ENCODE peak calls at places on chromosomes 6 and 20, in five cellular contexts. One of them, this sample, is unnamed.

GRCh38 chr6:53854843-53855567 is 60.2 kb downstream of the LRRC1 start:
- DNase-seq in breast epithelium: no peak
- DNase-seq in CD4-positive, alpha-beta memory T cell: peak; percentile 7
- DNase-seq in H1: no peak
- DNase-seq in SK-N-SH: no peak
- DNase-seq in this sample: no peak

GRCh38 chr6:150566486-150566885 is 33.2 kb upstream of the PLEKHG1 start:
- DNase-seq in CD4-positive, alpha-beta memory T cell: no peak
- DNase-seq in SK-N-SH: no peak
- DNase-seq in H1: no peak
- DNase-seq in breast epithelium: no peak
- DNase-seq in this sample: no peak

GRCh38 chr6:17965397-17965796 is 22.0 kb downstream of the KIF13A start:
- DNase-seq in breast epithelium: no peak
- DNase-seq in CD4-positive, alpha-beta memory T cell: no peak
- DNase-seq in H1: no peak
- DNase-seq in SK-N-SH: no peak
- DNase-seq in this sample: no peak

GRCh38 chr20:588932-589672 is 21.0 kb downstream of the TCF15 start:
- DNase-seq in CD4-positive, alpha-beta memory T cell: no peak
- DNase-seq in breast epithelium: no peak
- DNase-seq in H1: no peak
- DNase-seq in SK-N-SH: peak; percentile 32
- DNase-seq in this sample: peak; percentile 17

GRCh38 chr20:11459090-11459877 is 458.4 kb upstream of the BTBD3 start:
- DNase-seq in SK-N-SH: no peak
- DNase-seq in breast epithelium: no peak
- DNase-seq in H1: no peak
- DNase-seq in CD4-positive, alpha-beta memory T cell: no peak
- DNase-seq in this sample: no peak

GRCh38 chr20:19415786-19416185 is 203.3 kb downstream of the SLC24A3 start:
- DNase-seq in breast epithelium: no peak
- DNase-seq in SK-N-SH: no peak
- DNase-seq in H1: no peak
- DNase-seq in CD4-positive, alpha-beta memory T cell: no peak
- DNase-seq in this sample: no peak

GRCh38 chr20:36819662-36820061 is 46.1 kb upstream of the DSN1 start:
- DNase-seq in H1: no peak
- DNase-seq in CD4-positive, alpha-beta memory T cell: no peak
- DNase-seq in SK-N-SH: no peak
- DNase-seq in breast epithelium: no peak
- DNase-seq in this sample: no peak

GRCh38 chr6:2765896-2766766 is 938 bp downstream of the WRNIP1 start:
- DNase-seq in H1: no peak
- DNase-seq in SK-N-SH: peak; percentile 83
- DNase-seq in CD4-positive, alpha-beta memory T cell: peak; percentile 22
- DNase-seq in breast epithelium: no peak
- DNase-seq in this sample: peak; percentile 30

GRCh38 chr6:2578729-2579128 is 172.0 kb downstream of the MYLK4 start:
- DNase-seq in H1: no peak
- DNase-seq in SK-N-SH: no peak
- DNase-seq in CD4-positive, alpha-beta memory T cell: no peak
- DNase-seq in breast epithelium: no peak
- DNase-seq in this sample: no peak

GRCh38 chr6:26322645-26323482 is 42.1 kb upstream of the BTN3A2 start:
- DNase-seq in CD4-positive, alpha-beta memory T cell: peak; percentile 80
- DNase-seq in H1: no peak
- DNase-seq in SK-N-SH: peak; percentile 48
- DNase-seq in breast epithelium: no peak
- DNase-seq in this sample: peak; percentile 72

GRCh38 chr6:29967379-29968010 is 25.2 kb downstream of the HLA-A start:
- DNase-seq in CD4-positive, alpha-beta memory T cell: no peak
- DNase-seq in H1: no peak
- DNase-seq in SK-N-SH: no peak
- DNase-seq in breast epithelium: no peak
- DNase-seq in this sample: peak; percentile 37

GRCh38 chr6:76843376-76843775 is 619.9 kb downstream of the HTR1B start:
- DNase-seq in breast epithelium: no peak
- DNase-seq in CD4-positive, alpha-beta memory T cell: no peak
- DNase-seq in SK-N-SH: no peak
- DNase-seq in H1: no peak
- DNase-seq in this sample: no peak

GRCh38 chr6:5007531-5007930 is 3.7 kb upstream of the RPP40 start:
- DNase-seq in H1: no peak
- DNase-seq in SK-N-SH: no peak
- DNase-seq in breast epithelium: no peak
- DNase-seq in CD4-positive, alpha-beta memory T cell: no peak
- DNase-seq in this sample: peak; percentile 70

GRCh38 chr6:46635462-46635861 is 17.2 kb downstream of the CYP39A1 start:
- DNase-seq in H1: no peak
- DNase-seq in SK-N-SH: no peak
- DNase-seq in CD4-positive, alpha-beta memory T cell: no peak
- DNase-seq in breast epithelium: no peak
- DNase-seq in this sample: no peak

GRCh38 chr6:52511572-52512151 is 65.2 kb downstream of the TRAM2 start:
- DNase-seq in H1: no peak
- DNase-seq in SK-N-SH: no peak
- DNase-seq in breast epithelium: no peak
- DNase-seq in CD4-positive, alpha-beta memory T cell: no peak
- DNase-seq in this sample: no peak
- H3K4me1 ChIP-seq in H1: peaks cover under 1% of the 10 kb centered on the region
- H3K4me1 ChIP-seq in SK-N-SH: peaks cover 21% of the 10 kb centered on the region
- H3K4me1 ChIP-seq in breast epithelium: peaks cover 5% of the 10 kb centered on the region
- H3K4me1 ChIP-seq in CD4-positive, alpha-beta memory T cell: no peaks in the 10 kb centered on the region
- H3K4me1 ChIP-seq in this sample: peaks cover 18% of the 10 kb centered on the region

GRCh38 chr20:47645632-47646031 is 139.6 kb downstream of the SULF2 start:
- DNase-seq in H1: no peak
- DNase-seq in SK-N-SH: no peak
- DNase-seq in breast epithelium: no peak
- DNase-seq in CD4-positive, alpha-beta memory T cell: no peak
- DNase-seq in this sample: no peak

GRCh38 chr20:47648943-47649342 is 136.3 kb downstream of the SULF2 start:
- DNase-seq in CD4-positive, alpha-beta memory T cell: no peak
- DNase-seq in SK-N-SH: no peak
- DNase-seq in H1: peak; percentile 54
- DNase-seq in breast epithelium: no peak
- DNase-seq in this sample: no peak

GRCh38 chr20:47652301-47652700 is 133.0 kb downstream of the SULF2 start:
- DNase-seq in SK-N-SH: no peak
- DNase-seq in breast epithelium: no peak
- DNase-seq in H1: no peak
- DNase-seq in CD4-positive, alpha-beta memory T cell: no peak
- DNase-seq in this sample: no peak

GRCh38 chr20:47652794-47653193 is 132.5 kb downstream of the SULF2 start:
- DNase-seq in breast epithelium: no peak
- DNase-seq in H1: no peak
- DNase-seq in CD4-positive, alpha-beta memory T cell: no peak
- DNase-seq in SK-N-SH: no peak
- DNase-seq in this sample: no peak

DNA sequence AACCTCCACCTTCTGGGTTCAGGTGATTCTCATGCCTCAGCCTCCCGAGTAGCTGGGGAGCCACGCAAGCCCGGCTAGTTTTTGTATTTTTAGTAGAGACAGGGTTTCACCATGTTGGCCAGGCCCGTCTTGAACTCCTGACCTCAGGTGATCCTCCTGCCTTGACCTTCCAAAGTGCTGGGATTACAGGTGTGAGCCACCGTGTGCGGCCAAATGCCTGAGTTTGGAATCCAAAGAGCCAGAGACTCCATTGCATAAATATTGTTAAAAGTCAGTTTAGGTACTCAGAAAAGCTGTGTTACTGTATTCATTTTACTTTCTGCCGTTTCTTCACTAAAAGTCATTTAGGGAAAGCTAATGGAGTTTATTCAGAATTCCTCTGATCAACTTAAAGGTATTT is 137.3 kb downstream of the SULF2 start:
- DNase-seq in H1: no peak
- DNase-seq in CD4-positive, alpha-beta memory T cell: no peak
- DNase-seq in SK-N-SH: no peak
- DNase-seq in breast epithelium: no peak
- DNase-seq in this sample: no peak
- H3K27ac ChIP-seq in H1: no peak overlapping the region
- H3K27ac ChIP-seq in CD4-positive, alpha-beta memory T cell: no peak overlapping the region
- H3K27ac ChIP-seq in SK-N-SH: no peak overlapping the region
- H3K27ac ChIP-seq in breast epithelium: no peak overlapping the region
- H3K27ac ChIP-seq in this sample: no peak overlapping the region

GRCh38 chr20:15399781-15400180 is 1062.4 kb upstream of the FLRT3 start:
- DNase-seq in breast epithelium: no peak
- DNase-seq in SK-N-SH: no peak
- DNase-seq in CD4-positive, alpha-beta memory T cell: no peak
- DNase-seq in H1: no peak
- DNase-seq in this sample: peak; percentile 52
- H3K9me3 ChIP-seq in breast epithelium: no peaks in the 10 kb centered on the region
- H3K9me3 ChIP-seq in SK-N-SH: no peaks in the 10 kb centered on the region
- H3K9me3 ChIP-seq in CD4-positive, alpha-beta memory T cell: peaks cover 4% of the 10 kb centered on the region
- H3K9me3 ChIP-seq in H1: peaks cover 4% of the 10 kb centered on the region
- H3K9me3 ChIP-seq in this sample: no peaks in the 10 kb centered on the region

GRCh38 chr6:116210750-116211425 is 43.0 kb downstream of the TSPYL4 start:
- DNase-seq in H1: no peak
- DNase-seq in breast epithelium: no peak
- DNase-seq in CD4-positive, alpha-beta memory T cell: no peak
- DNase-seq in SK-N-SH: no peak
- DNase-seq in this sample: no peak
- H3K4me1 ChIP-seq in H1: no peaks in the 10 kb centered on the region
- H3K4me1 ChIP-seq in breast epithelium: no peaks in the 10 kb centered on the region
- H3K4me1 ChIP-seq in CD4-positive, alpha-beta memory T cell: no peaks in the 10 kb centered on the region
- H3K4me1 ChIP-seq in SK-N-SH: peaks cover 34% of the 10 kb centered on the region
- H3K4me1 ChIP-seq in this sample: peaks cover 3% of the 10 kb centered on the region

GRCh38 chr6:35602133-35602946 is 86.4 kb downstream of the FKBP5 start:
- DNase-seq in CD4-positive, alpha-beta memory T cell: peak; percentile 50
- DNase-seq in H1: no peak
- DNase-seq in breast epithelium: no peak
- DNase-seq in SK-N-SH: peak; percentile 24
- DNase-seq in this sample: no peak
- H3K27ac ChIP-seq in CD4-positive, alpha-beta memory T cell: peak overlapping the region; percentile 71
- H3K27ac ChIP-seq in H1: no peak overlapping the region
- H3K27ac ChIP-seq in breast epithelium: peak overlapping the region; percentile 95
- H3K27ac ChIP-seq in SK-N-SH: peak overlapping the region; percentile 88
- H3K27ac ChIP-seq in this sample: no peak overlapping the region

GRCh38 chr6:137751768-137752560 is 115.1 kb upstream of the TNFAIP3 start:
- DNase-seq in SK-N-SH: no peak
- DNase-seq in breast epithelium: no peak
- DNase-seq in H1: no peak
- DNase-seq in CD4-positive, alpha-beta memory T cell: no peak
- DNase-seq in this sample: no peak

GRCh38 chr6:137754366-137754765 is 112.7 kb upstream of the TNFAIP3 start:
- DNase-seq in CD4-positive, alpha-beta memory T cell: no peak
- DNase-seq in breast epithelium: no peak
- DNase-seq in H1: no peak
- DNase-seq in SK-N-SH: no peak
- DNase-seq in this sample: no peak

GRCh38 chr6:137756788-137757187 is 110.3 kb upstream of the TNFAIP3 start:
- DNase-seq in SK-N-SH: no peak
- DNase-seq in H1: no peak
- DNase-seq in CD4-positive, alpha-beta memory T cell: no peak
- DNase-seq in breast epithelium: no peak
- DNase-seq in this sample: no peak

GRCh38 chr6:137758661-137759060 is 108.4 kb upstream of the TNFAIP3 start:
- DNase-seq in H1: no peak
- DNase-seq in SK-N-SH: no peak
- DNase-seq in CD4-positive, alpha-beta memory T cell: no peak
- DNase-seq in breast epithelium: no peak
- DNase-seq in this sample: no peak

DNA sequence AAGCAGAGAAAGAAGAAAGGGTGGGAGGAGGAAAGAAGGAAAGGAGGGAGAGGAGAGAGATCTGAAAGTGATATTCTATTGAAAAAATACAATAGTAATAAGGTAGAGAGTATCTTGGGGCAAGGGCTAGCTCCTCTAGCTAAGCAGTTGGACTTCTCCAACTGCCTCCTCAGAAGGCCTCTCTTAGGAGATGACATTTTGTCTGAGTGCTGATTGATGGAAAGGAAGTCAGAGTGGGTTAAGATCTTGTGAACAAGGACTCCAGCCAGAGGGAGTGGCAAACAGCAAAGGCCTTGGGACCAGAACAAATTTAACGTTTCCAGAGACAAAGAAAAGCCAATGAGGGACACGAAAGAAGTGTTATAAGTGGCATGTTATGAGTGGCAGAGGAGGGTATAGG is 111.8 kb upstream of the TNFAIP3 start:
- DNase-seq in breast epithelium: no peak
- DNase-seq in CD4-positive, alpha-beta memory T cell: no peak
- DNase-seq in SK-N-SH: no peak
- DNase-seq in H1: no peak
- DNase-seq in this sample: no peak
- H3K9me3 ChIP-seq in breast epithelium: no peaks in the 10 kb centered on the region
- H3K9me3 ChIP-seq in CD4-positive, alpha-beta memory T cell: no peaks in the 10 kb centered on the region
- H3K9me3 ChIP-seq in SK-N-SH: no peaks in the 10 kb centered on the region
- H3K9me3 ChIP-seq in H1: no peaks in the 10 kb centered on the region
- H3K9me3 ChIP-seq in this sample: no peaks in the 10 kb centered on the region

GRCh38 chr6:156794546-156794945 is 17.4 kb downstream of the ARID1B start:
- DNase-seq in CD4-positive, alpha-beta memory T cell: no peak
- DNase-seq in SK-N-SH: no peak
- DNase-seq in H1: no peak
- DNase-seq in breast epithelium: no peak
- DNase-seq in this sample: no peak
- H3K4me1 ChIP-seq in CD4-positive, alpha-beta memory T cell: peaks cover 86% of the 10 kb centered on the region
- H3K4me1 ChIP-seq in SK-N-SH: peaks cover 25% of the 10 kb centered on the region
- H3K4me1 ChIP-seq in H1: peaks cover 20% of the 10 kb centered on the region
- H3K4me1 ChIP-seq in breast epithelium: peaks cover 20% of the 10 kb centered on the region
- H3K4me1 ChIP-seq in this sample: peaks cover 5% of the 10 kb centered on the region